ENCODE peak calls at places on chromosome 15, in four cellular contexts. Q is HepG2, S is K562, B is GM12878. I is an unnamed sample.

GRCh38 chr15:93331545-93332117 is 242.6 kb upstream of the RGMA start:
- DNase-seq in Q (no peak), S (no peak), B (no peak), I (no peak)

GRCh38 chr15:60120100-60120499 is 116.0 kb downstream of the FOXB1 start:
- DNase-seq in S (no peak), Q (no peak), B (no peak), I (no peak)

GRCh38 chr15:60781211-60781713 is 302.3 kb upstream of the ICE2 start:
- DNase-seq in B (no peak), S (no peak), Q (no peak), I (no peak)

GRCh38 chr15:53918180-53919079 is 59.8 kb upstream of the UNC13C start:
- DNase-seq in S (no peak), Q (peak), B (no peak), I (no peak)

GRCh38 chr15:99727733-99728132 is 5.5 kb downstream of the LYSMD4 start:
- DNase-seq in B (no peak), S (no peak), Q (no peak), I (no peak)

GRCh38 chr15:38070778-38071177 is 136.3 kb downstream of the TMCO5A start:
- DNase-seq in Q (no peak), B (no peak), S (no peak), I (no peak)

GRCh38 chr15:66251065-66251789 is 2.3 kb downstream of the MEGF11 start:
- DNase-seq in B (no peak), Q (no peak), S (no peak), I (no peak)

GRCh38 chr15:67082007-67082536 is 16.7 kb downstream of the SMAD3 start:
- DNase-seq in B (no peak), S (no peak), Q (no peak), I (no peak)

GRCh38 chr15:59553879-59554735 is 57.5 kb upstream of the GCNT3 start:
- DNase-seq in Q (peak), S (no peak), B (no peak), I (no peak)

GRCh38 chr15:85473455-85473854 is 93.1 kb downstream of the AKAP13 start:
- DNase-seq in Q (no peak), S (no peak), B (no peak), I (no peak)
- TF ChIP-seq TARDBP in Q (no peak), S (no peak), B (no peak), I (no peak)

GRCh38 chr15:63942486-63943365 is 103.6 kb downstream of the DAPK2 start:
- DNase-seq in Q (no peak), B (peak), S (no peak), I (no peak)

GRCh38 chr15:63939531-63940130 is 105.9 kb upstream of the HERC1 start:
- DNase-seq in S (no peak), Q (peak), B (peak), I (no peak)

GRCh38 chr15:63941698-63942465 is 104.4 kb downstream of the DAPK2 start:
- DNase-seq in S (no peak), B (no peak), Q (no peak), I (no peak)

GRCh38 chr15:63938486-63939061 is 104.8 kb upstream of the HERC1 start:
- DNase-seq in Q (no peak), B (no peak), S (peak), I (no peak)

DNA sequence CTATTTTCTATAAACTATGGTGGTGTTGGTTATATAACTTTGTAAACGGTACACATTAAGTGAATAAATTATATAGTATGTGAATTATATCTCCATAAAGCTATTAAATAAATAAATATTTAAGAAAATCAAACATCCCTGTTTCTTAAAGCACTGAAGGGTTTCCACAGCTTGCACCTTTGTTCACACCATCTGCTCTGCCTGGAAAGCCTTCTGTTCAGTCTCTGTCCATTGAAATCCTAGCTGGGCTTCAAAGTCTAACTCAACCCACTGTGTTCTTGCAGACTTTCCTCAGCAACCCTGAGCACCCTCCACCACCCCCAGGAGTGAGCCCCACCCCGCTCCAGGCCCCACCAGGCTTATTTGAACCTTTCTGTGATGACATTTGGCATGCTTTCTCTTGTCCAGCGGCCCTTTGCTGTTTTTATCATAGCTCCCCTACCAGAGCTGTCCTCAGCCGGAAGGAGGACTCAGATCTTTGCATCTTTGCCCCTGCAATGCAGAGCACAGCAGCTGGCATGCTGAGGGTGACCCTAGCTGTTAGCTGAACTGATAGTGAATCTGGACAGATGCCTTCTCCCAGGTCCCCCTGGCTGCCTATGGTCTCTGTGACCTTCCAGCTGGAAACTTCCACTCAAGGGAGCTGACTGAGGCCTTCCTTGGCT is 105.2 kb downstream of the DAPK2 start:
- DNase-seq in S (no peak), Q (no peak), B (no peak), I (no peak)
- TF ChIP-seq BHLHE40 in S (no peak), Q (no peak), B (no peak), I (no peak)

GRCh38 chr15:78564743-78565096 is 600 bp upstream of the CHRNA5 start:
- DNase-seq in Q (no peak), S (no peak), B (no peak), I (no peak)
- TF ChIP-seq FOXM1 in Q (no peak), S (no peak), B (no peak), I (no peak)

GRCh38 chr15:56353740-56354139 is 11.5 kb upstream of the TEX9 start:
- DNase-seq in B (no peak), Q (no peak), S (no peak), I (no peak)

GRCh38 chr15:56349554-56349953 is 15.7 kb upstream of the TEX9 start:
- DNase-seq in Q (no peak), S (no peak), B (no peak), I (no peak)

GRCh38 chr15:56351362-56351761 is 13.9 kb upstream of the TEX9 start:
- DNase-seq in B (no peak), Q (no peak), S (no peak), I (no peak)

GRCh38 chr15:56353119-56353518 is 12.1 kb upstream of the TEX9 start:
- DNase-seq in S (no peak), B (no peak), Q (no peak), I (no peak)

GRCh38 chr15:56351957-56352506 is 13.2 kb upstream of the TEX9 start:
- DNase-seq in Q (no peak), S (no peak), B (no peak), I (no peak)
- TF ChIP-seq TARDBP in Q (no peak), S (no peak), B (no peak), I (no peak)

GRCh38 chr15:69754313-69754712 is 301.7 kb downstream of the RPLP1 start:
- DNase-seq in Q (no peak), B (no peak), S (no peak), I (no peak)

GRCh38 chr15:69757186-69757585 is 304.6 kb downstream of the RPLP1 start:
- DNase-seq in Q (no peak), B (no peak), S (no peak), I (no peak)

GRCh38 chr15:69756440-69756839 is 303.8 kb downstream of the RPLP1 start:
- DNase-seq in S (no peak), B (no peak), Q (no peak), I (no peak)

GRCh38 chr15:69753867-69754266 is 301.2 kb downstream of the RPLP1 start:
- DNase-seq in S (no peak), B (no peak), Q (no peak), I (no peak)

DNA sequence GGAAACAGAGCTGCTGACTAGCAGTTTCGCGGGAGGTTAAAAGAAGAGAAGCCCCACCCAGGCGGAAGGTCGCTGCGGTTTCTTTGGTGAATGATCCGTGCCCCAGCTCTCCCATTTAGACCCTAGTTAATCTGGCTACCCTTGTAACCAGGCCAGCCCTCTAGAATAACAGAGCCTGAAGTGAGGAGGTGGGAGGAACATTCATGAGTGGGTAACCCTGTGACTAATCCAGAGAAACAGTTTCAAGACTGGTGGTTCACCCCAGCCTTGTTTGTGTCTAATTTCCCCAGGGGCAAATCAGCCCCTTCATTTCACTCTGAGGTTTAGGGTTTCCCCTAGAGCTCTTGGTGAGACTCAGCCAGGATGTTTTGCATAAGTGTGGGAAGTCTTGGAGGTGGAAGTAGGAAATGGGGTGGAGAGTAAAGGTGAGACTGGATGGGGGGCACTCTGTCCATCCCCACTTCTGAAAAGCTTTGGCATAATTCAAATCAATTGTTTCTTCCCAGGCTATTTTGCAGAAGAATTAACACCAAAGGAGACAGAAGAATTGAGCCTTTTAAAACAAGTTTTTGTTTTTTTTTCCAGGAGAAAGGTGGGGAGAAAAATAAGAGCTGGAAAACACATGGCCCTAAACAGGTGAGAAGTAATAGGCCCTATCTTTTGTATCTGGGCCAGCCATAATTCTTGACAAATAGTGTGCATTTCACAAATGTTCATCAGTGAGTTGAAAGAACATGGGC is 303.1 kb downstream of the RPLP1 start:
- DNase-seq in S (no peak), Q (no peak), B (peak), I (no peak)
- TF ChIP-seq BHLHE40 in S (no peak), Q (no peak), B (peak), I (no peak)

GRCh38 chr15:63236272-63236671 is 41.1 kb upstream of the APH1B start:
- DNase-seq in S (no peak), B (no peak), Q (no peak), I (no peak)
- TF ChIP-seq FOXM1 in S (no peak), B (no peak), Q (no peak), I (no peak)